ENCODE peak calls at places on chromosomes 13 and 19, in nine cellular contexts. One of them, this sample, is unnamed.

GRCh38 chr19:11191273-11191755 is 6.0 kb downstream of the KANK2 start:
- DNase-seq in H9: no peak
- DNase-seq in glutamatergic neuron: peak
- DNase-seq in uterus: peak
- DNase-seq in ascending aorta: peak
- DNase-seq in fibroblast of lung: peak
- DNase-seq in PC-3: peak
- DNase-seq in heart left ventricle: peak
- DNase-seq in testis: peak
- DNase-seq in this sample: no peak

GRCh38 chr13:30290812-30291436 is 16.4 kb downstream of the KATNAL1 start:
- DNase-seq in H9: no peak
- DNase-seq in glutamatergic neuron: no peak
- DNase-seq in uterus: no peak
- DNase-seq in ascending aorta: no peak
- DNase-seq in fibroblast of lung: no peak
- DNase-seq in PC-3: no peak
- DNase-seq in heart left ventricle: no peak
- DNase-seq in testis: no peak
- DNase-seq in this sample: no peak

GRCh38 chr19:2567580-2567979 is 91.7 kb downstream of the GADD45B start:
- DNase-seq in H9: no peak
- DNase-seq in glutamatergic neuron: no peak
- DNase-seq in uterus: no peak
- DNase-seq in ascending aorta: no peak
- DNase-seq in fibroblast of lung: no peak
- DNase-seq in PC-3: no peak
- DNase-seq in heart left ventricle: peak
- DNase-seq in testis: peak
- DNase-seq in this sample: no peak

GRCh38 chr13:99307648-99308339 is 595 bp upstream of the GPR183 start:
- DNase-seq in H9: no peak
- DNase-seq in glutamatergic neuron: no peak
- DNase-seq in uterus: no peak
- DNase-seq in ascending aorta: peak
- DNase-seq in fibroblast of lung: peak
- DNase-seq in PC-3: peak
- DNase-seq in heart left ventricle: no peak
- DNase-seq in testis: no peak
- DNase-seq in this sample: no peak

GRCh38 chr19:18519962-18520847 is 1.7 kb downstream of the ELL start:
- DNase-seq in H9: peak
- DNase-seq in glutamatergic neuron: peak
- DNase-seq in uterus: peak
- DNase-seq in ascending aorta: peak
- DNase-seq in fibroblast of lung: peak
- DNase-seq in PC-3: peak
- DNase-seq in heart left ventricle: peak
- DNase-seq in testis: peak
- DNase-seq in this sample: peak

GRCh38 chr19:40831502-40832430 is 18.5 kb downstream of the CYP2A6 start:
- DNase-seq in H9: no peak
- DNase-seq in glutamatergic neuron: no peak
- DNase-seq in uterus: no peak
- DNase-seq in ascending aorta: no peak
- DNase-seq in fibroblast of lung: peak
- DNase-seq in PC-3: peak
- DNase-seq in heart left ventricle: no peak
- DNase-seq in testis: no peak
- DNase-seq in this sample: no peak

GRCh38 chr13:75178436-75178835 is 303.5 kb downstream of the TBC1D4 start:
- DNase-seq in H9: no peak
- DNase-seq in glutamatergic neuron: no peak
- DNase-seq in uterus: no peak
- DNase-seq in ascending aorta: no peak
- DNase-seq in fibroblast of lung: no peak
- DNase-seq in PC-3: no peak
- DNase-seq in heart left ventricle: no peak
- DNase-seq in testis: no peak
- DNase-seq in this sample: no peak

GRCh38 chr19:16062789-16063188 is 13.5 kb upstream of the TPM4 start:
- DNase-seq in H9: peak
- DNase-seq in glutamatergic neuron: peak
- DNase-seq in uterus: no peak
- DNase-seq in ascending aorta: peak
- DNase-seq in fibroblast of lung: no peak
- DNase-seq in PC-3: peak
- DNase-seq in heart left ventricle: no peak
- DNase-seq in testis: peak
- DNase-seq in this sample: peak

GRCh38 chr19:18764591-18765051 is 26.5 kb downstream of the COMP start:
- DNase-seq in H9: no peak
- DNase-seq in glutamatergic neuron: peak
- DNase-seq in uterus: no peak
- DNase-seq in ascending aorta: no peak
- DNase-seq in fibroblast of lung: peak
- DNase-seq in PC-3: peak
- DNase-seq in heart left ventricle: no peak
- DNase-seq in testis: no peak
- DNase-seq in this sample: no peak

GRCh38 chr13:64697226-64697625 is 2532.9 kb downstream of the PCDH9 start:
- DNase-seq in H9: no peak
- DNase-seq in glutamatergic neuron: no peak
- DNase-seq in uterus: no peak
- DNase-seq in ascending aorta: no peak
- DNase-seq in fibroblast of lung: no peak
- DNase-seq in PC-3: peak
- DNase-seq in heart left ventricle: no peak
- DNase-seq in testis: no peak
- DNase-seq in this sample: no peak

GRCh38 chr19:18414504-18415176 is 4.6 kb upstream of the SSBP4 start:
- DNase-seq in H9: peak
- DNase-seq in glutamatergic neuron: no peak
- DNase-seq in uterus: peak
- DNase-seq in ascending aorta: no peak
- DNase-seq in fibroblast of lung: no peak
- DNase-seq in PC-3: no peak
- DNase-seq in heart left ventricle: peak
- DNase-seq in testis: no peak
- DNase-seq in this sample: no peak

GRCh38 chr19:996051-996838 is 4.0 kb upstream of the GRIN3B start:
- DNase-seq in H9: no peak
- DNase-seq in glutamatergic neuron: peak
- DNase-seq in uterus: no peak
- DNase-seq in ascending aorta: no peak
- DNase-seq in fibroblast of lung: peak
- DNase-seq in PC-3: peak
- DNase-seq in heart left ventricle: no peak
- DNase-seq in testis: no peak
- DNase-seq in this sample: peak

GRCh38 chr13:44575741-44576395 is at the start of gene TSC22D1:
- DNase-seq in H9: peak
- DNase-seq in glutamatergic neuron: peak
- DNase-seq in uterus: peak
- DNase-seq in ascending aorta: peak
- DNase-seq in fibroblast of lung: peak
- DNase-seq in PC-3: peak
- DNase-seq in heart left ventricle: peak
- DNase-seq in testis: peak
- DNase-seq in this sample: peak

GRCh38 chr19:29537601-29538000 is 11.8 kb downstream of the VSTM2B start:
- DNase-seq in H9: no peak
- DNase-seq in glutamatergic neuron: no peak
- DNase-seq in uterus: no peak
- DNase-seq in ascending aorta: peak
- DNase-seq in fibroblast of lung: no peak
- DNase-seq in PC-3: no peak
- DNase-seq in heart left ventricle: no peak
- DNase-seq in testis: peak
- DNase-seq in this sample: no peak

GRCh38 chr19:28465317-28466086 is 747.4 kb downstream of the UQCRFS1 start:
- DNase-seq in H9: no peak
- DNase-seq in glutamatergic neuron: no peak
- DNase-seq in uterus: no peak
- DNase-seq in ascending aorta: peak
- DNase-seq in fibroblast of lung: peak
- DNase-seq in PC-3: no peak
- DNase-seq in heart left ventricle: no peak
- DNase-seq in testis: no peak
- DNase-seq in this sample: no peak

DNA sequence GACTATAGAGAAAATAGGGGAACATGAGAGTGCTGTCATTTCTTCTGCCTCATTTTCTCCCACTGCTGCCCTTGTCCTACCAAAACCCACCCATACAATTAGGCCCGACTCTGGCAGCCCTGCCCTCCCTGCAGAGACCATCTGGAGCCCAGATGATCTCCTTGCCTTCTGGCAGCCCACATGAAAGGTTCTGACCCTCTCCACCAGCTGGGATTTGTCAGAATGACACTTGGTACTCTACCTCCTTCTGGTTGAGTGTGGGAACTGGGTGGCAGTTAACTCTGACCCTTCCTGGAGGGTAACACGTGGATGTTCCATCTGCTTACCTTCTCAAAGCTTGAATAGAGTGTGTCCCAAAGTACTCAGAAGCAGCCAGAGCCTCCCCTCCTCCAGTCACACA is 21.0 kb upstream of the SIAH3 start:
- DNase-seq in H9: no peak
- DNase-seq in glutamatergic neuron: peak
- DNase-seq in uterus: no peak
- DNase-seq in ascending aorta: no peak
- DNase-seq in fibroblast of lung: no peak
- DNase-seq in PC-3: no peak
- DNase-seq in heart left ventricle: no peak
- DNase-seq in testis: no peak
- DNase-seq in this sample: no peak
- TF ChIP-seq CTCF in H9: no peak
- TF ChIP-seq CTCF in glutamatergic neuron: no peak
- TF ChIP-seq CTCF in uterus: no peak
- TF ChIP-seq CTCF in ascending aorta: no peak
- TF ChIP-seq CTCF in fibroblast of lung: no peak
- TF ChIP-seq CTCF in PC-3: no peak
- TF ChIP-seq CTCF in heart left ventricle: no peak
- TF ChIP-seq CTCF in testis: no peak
- TF ChIP-seq CTCF in this sample: no peak

GRCh38 chr13:27595055-27595811 is 25.1 kb downstream of the LNX2 start:
- DNase-seq in H9: no peak
- DNase-seq in glutamatergic neuron: no peak
- DNase-seq in uterus: no peak
- DNase-seq in ascending aorta: no peak
- DNase-seq in fibroblast of lung: no peak
- DNase-seq in PC-3: no peak
- DNase-seq in heart left ventricle: no peak
- DNase-seq in testis: no peak
- DNase-seq in this sample: no peak

GRCh38 chr13:27588405-27588804 is 31.9 kb downstream of the LNX2 start:
- DNase-seq in H9: no peak
- DNase-seq in glutamatergic neuron: no peak
- DNase-seq in uterus: no peak
- DNase-seq in ascending aorta: no peak
- DNase-seq in fibroblast of lung: no peak
- DNase-seq in PC-3: no peak
- DNase-seq in heart left ventricle: no peak
- DNase-seq in testis: no peak
- DNase-seq in this sample: no peak

GRCh38 chr13:27599096-27599495 is 21.2 kb downstream of the LNX2 start:
- DNase-seq in H9: no peak
- DNase-seq in glutamatergic neuron: no peak
- DNase-seq in uterus: no peak
- DNase-seq in ascending aorta: no peak
- DNase-seq in fibroblast of lung: no peak
- DNase-seq in PC-3: no peak
- DNase-seq in heart left ventricle: no peak
- DNase-seq in testis: no peak
- DNase-seq in this sample: no peak

GRCh38 chr13:27592865-27593264 is 27.5 kb downstream of the LNX2 start:
- DNase-seq in H9: no peak
- DNase-seq in glutamatergic neuron: no peak
- DNase-seq in uterus: no peak
- DNase-seq in ascending aorta: no peak
- DNase-seq in fibroblast of lung: no peak
- DNase-seq in PC-3: no peak
- DNase-seq in heart left ventricle: no peak
- DNase-seq in testis: no peak
- DNase-seq in this sample: no peak

GRCh38 chr13:27593267-27593666 is 27.1 kb downstream of the LNX2 start:
- DNase-seq in H9: no peak
- DNase-seq in glutamatergic neuron: no peak
- DNase-seq in uterus: no peak
- DNase-seq in ascending aorta: no peak
- DNase-seq in fibroblast of lung: no peak
- DNase-seq in PC-3: no peak
- DNase-seq in heart left ventricle: no peak
- DNase-seq in testis: no peak
- DNase-seq in this sample: no peak
- TF ChIP-seq CTCF in H9: no peak
- TF ChIP-seq CTCF in glutamatergic neuron: no peak
- TF ChIP-seq CTCF in uterus: no peak
- TF ChIP-seq CTCF in ascending aorta: no peak
- TF ChIP-seq CTCF in fibroblast of lung: no peak
- TF ChIP-seq CTCF in PC-3: no peak
- TF ChIP-seq CTCF in heart left ventricle: no peak
- TF ChIP-seq CTCF in testis: no peak
- TF ChIP-seq CTCF in this sample: no peak

DNA sequence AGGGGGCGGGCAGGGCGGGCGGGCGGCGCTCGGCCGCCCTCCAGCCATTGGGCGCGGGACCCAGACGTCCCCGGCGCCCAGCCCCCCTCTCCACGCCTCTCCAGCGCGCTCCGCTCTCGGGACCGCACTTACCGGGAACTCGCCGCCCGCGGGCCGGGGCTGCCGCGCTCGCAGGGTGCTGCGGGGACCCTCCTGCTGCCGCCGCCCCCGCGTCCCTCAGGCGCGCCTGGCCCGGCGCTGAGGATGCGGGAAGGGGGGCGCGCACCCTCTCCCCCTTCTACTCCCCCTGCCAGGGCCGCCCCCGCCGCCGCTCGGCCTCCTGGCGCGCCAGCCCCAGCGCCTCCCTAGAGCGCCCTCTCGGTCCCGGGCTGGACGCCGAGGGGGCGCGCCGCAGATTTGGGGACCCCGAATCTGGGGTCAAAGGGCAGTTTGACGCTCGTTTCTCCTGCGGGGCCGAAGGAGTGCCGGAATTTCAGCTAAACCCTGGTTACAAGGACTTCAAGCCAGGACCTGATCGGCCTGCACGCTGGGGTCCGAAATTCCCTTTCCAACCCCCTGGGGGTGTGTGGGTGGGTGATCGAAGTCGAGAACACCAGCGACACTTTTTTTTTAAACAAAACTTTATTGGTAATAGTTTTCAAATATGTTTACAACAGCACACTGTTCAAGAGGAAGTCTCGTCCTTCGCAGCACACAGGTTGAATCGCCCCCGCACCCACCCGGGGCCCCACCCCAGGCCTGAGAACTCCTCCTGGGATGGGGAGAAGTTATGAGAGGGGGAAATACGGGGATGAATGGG is 734 bp upstream of the SAMD1 start:
- DNase-seq in H9: no peak
- DNase-seq in glutamatergic neuron: peak
- DNase-seq in uterus: peak
- DNase-seq in ascending aorta: peak
- DNase-seq in fibroblast of lung: peak
- DNase-seq in PC-3: peak
- DNase-seq in heart left ventricle: no peak
- DNase-seq in testis: no peak
- DNase-seq in this sample: peak
- TF ChIP-seq CTCF in H9: peak
- TF ChIP-seq CTCF in glutamatergic neuron: peak
- TF ChIP-seq CTCF in uterus: peak
- TF ChIP-seq CTCF in ascending aorta: peak
- TF ChIP-seq CTCF in fibroblast of lung: peak
- TF ChIP-seq CTCF in PC-3: peak
- TF ChIP-seq CTCF in heart left ventricle: peak
- TF ChIP-seq CTCF in testis: no peak
- TF ChIP-seq CTCF in this sample: peak

GRCh38 chr19:20278342-20278741 is 111.3 kb downstream of the ZNF486 start:
- DNase-seq in H9: peak
- DNase-seq in glutamatergic neuron: peak
- DNase-seq in uterus: no peak
- DNase-seq in ascending aorta: no peak
- DNase-seq in fibroblast of lung: peak
- DNase-seq in PC-3: no peak
- DNase-seq in heart left ventricle: peak
- DNase-seq in testis: no peak
- DNase-seq in this sample: peak
- TF ChIP-seq CTCF in H9: peak
- TF ChIP-seq CTCF in glutamatergic neuron: peak
- TF ChIP-seq CTCF in uterus: peak
- TF ChIP-seq CTCF in ascending aorta: peak
- TF ChIP-seq CTCF in fibroblast of lung: peak
- TF ChIP-seq CTCF in PC-3: no peak
- TF ChIP-seq CTCF in heart left ventricle: peak
- TF ChIP-seq CTCF in testis: no peak
- TF ChIP-seq CTCF in this sample: peak

This sample was measured in GM13977.